ENCODE peak calls at places on chromosome 10, in five cellular contexts. One of them, this sample, is unnamed.
A peak's percentile ranks its signal among the peaks of the same experiment; 100 is the strongest.

GRCh38 chr10:108629843-108630242 is 1293.5 kb downstream of the XPNPEP1 start:
- DNase-seq in aorta: no peak
- DNase-seq in tibial nerve: no peak
- DNase-seq in cardiac muscle cell: no peak
- DNase-seq in pancreas: no peak
- DNase-seq in this sample: no peak

GRCh38 chr10:132518572-132519381 is 18.8 kb upstream of the INPP5A start:
- DNase-seq in aorta: peak; percentile 74
- DNase-seq in tibial nerve: peak; percentile 43
- DNase-seq in cardiac muscle cell: peak; percentile 80
- DNase-seq in pancreas: peak; percentile 94
- DNase-seq in this sample: peak; percentile 61

GRCh38 chr10:133041101-133041500 is 46.6 kb upstream of the ADGRA1 start:
- DNase-seq in aorta: no peak
- DNase-seq in tibial nerve: no peak
- DNase-seq in cardiac muscle cell: no peak
- DNase-seq in pancreas: no peak
- DNase-seq in this sample: no peak

GRCh38 chr10:76432274-76433012 is 1001.0 kb downstream of the LRMDA start:
- DNase-seq in aorta: no peak
- DNase-seq in tibial nerve: no peak
- DNase-seq in cardiac muscle cell: peak; percentile 40
- DNase-seq in pancreas: no peak
- DNase-seq in this sample: no peak

GRCh38 chr10:62707810-62708209 is 96.7 kb upstream of the ADO start:
- DNase-seq in aorta: no peak
- DNase-seq in tibial nerve: no peak
- DNase-seq in cardiac muscle cell: no peak
- DNase-seq in pancreas: no peak
- DNase-seq in this sample: no peak

GRCh38 chr10:117214401-117214800 is 17.1 kb downstream of the KCNK18 start:
- DNase-seq in aorta: no peak
- DNase-seq in tibial nerve: no peak
- DNase-seq in cardiac muscle cell: no peak
- DNase-seq in pancreas: no peak
- DNase-seq in this sample: no peak

GRCh38 chr10:14556285-14556956 is 218.3 kb downstream of the FAM107B start:
- DNase-seq in aorta: no peak
- DNase-seq in tibial nerve: no peak
- DNase-seq in cardiac muscle cell: peak; percentile 52
- DNase-seq in pancreas: no peak
- DNase-seq in this sample: no peak

GRCh38 chr10:88474884-88475844 is 108.0 kb downstream of the RNLS start:
- DNase-seq in aorta: no peak
- DNase-seq in tibial nerve: no peak
- DNase-seq in cardiac muscle cell: no peak
- DNase-seq in pancreas: no peak
- DNase-seq in this sample: no peak

GRCh38 chr10:4622374-4622773 is 203.6 kb upstream of the AKR1E2 start:
- DNase-seq in aorta: no peak
- DNase-seq in tibial nerve: no peak
- DNase-seq in cardiac muscle cell: no peak
- DNase-seq in pancreas: no peak
- DNase-seq in this sample: no peak

GRCh38 chr10:125172694-125173093 is 12.3 kb upstream of the CTBP2 start:
- DNase-seq in aorta: no peak
- DNase-seq in tibial nerve: no peak
- DNase-seq in cardiac muscle cell: no peak
- DNase-seq in pancreas: no peak
- DNase-seq in this sample: no peak

GRCh38 chr10:43342279-43343125 is 28.9 kb upstream of the FXYD4 start:
- DNase-seq in aorta: no peak
- DNase-seq in tibial nerve: no peak
- DNase-seq in cardiac muscle cell: no peak
- DNase-seq in pancreas: no peak
- DNase-seq in this sample: no peak

GRCh38 chr10:93437946-93438795 is 44.0 kb downstream of the MYOF start:
- DNase-seq in aorta: no peak
- DNase-seq in tibial nerve: no peak
- DNase-seq in cardiac muscle cell: no peak
- DNase-seq in pancreas: no peak
- DNase-seq in this sample: no peak
- H3K27ac ChIP-seq in aorta: peak overlapping the region; percentile 100
- H3K27ac ChIP-seq in tibial nerve: peak overlapping the region; percentile 98
- H3K27ac ChIP-seq in cardiac muscle cell: peak overlapping the region; percentile 96
- H3K27ac ChIP-seq in pancreas: peak overlapping the region; percentile 90
- H3K27ac ChIP-seq in this sample: no peak overlapping the region

GRCh38 chr10:15789793-15790525 is 70.2 kb upstream of the ITGA8 start:
- DNase-seq in aorta: no peak
- DNase-seq in tibial nerve: no peak
- DNase-seq in cardiac muscle cell: no peak
- DNase-seq in pancreas: no peak
- DNase-seq in this sample: no peak

GRCh38 chr10:15793664-15794063 is 66.6 kb downstream of the MINDY3 start:
- DNase-seq in aorta: no peak
- DNase-seq in tibial nerve: no peak
- DNase-seq in cardiac muscle cell: no peak
- DNase-seq in pancreas: no peak
- DNase-seq in this sample: no peak

GRCh38 chr10:15792777-15793176 is 67.5 kb downstream of the MINDY3 start:
- DNase-seq in aorta: no peak
- DNase-seq in tibial nerve: no peak
- DNase-seq in cardiac muscle cell: no peak
- DNase-seq in pancreas: no peak
- DNase-seq in this sample: no peak

GRCh38 chr10:15794569-15794968 is 65.7 kb downstream of the MINDY3 start:
- DNase-seq in aorta: no peak
- DNase-seq in tibial nerve: no peak
- DNase-seq in cardiac muscle cell: no peak
- DNase-seq in pancreas: no peak
- DNase-seq in this sample: no peak

GRCh38 chr10:15791816-15792524 is 68.3 kb downstream of the MINDY3 start:
- DNase-seq in aorta: peak; percentile 71
- DNase-seq in tibial nerve: no peak
- DNase-seq in cardiac muscle cell: peak; percentile 32
- DNase-seq in pancreas: no peak
- DNase-seq in this sample: no peak
- H3K4me3 ChIP-seq in aorta: no peak overlapping the region
- H3K4me3 ChIP-seq in tibial nerve: no peak overlapping the region
- H3K4me3 ChIP-seq in cardiac muscle cell: no peak overlapping the region
- H3K4me3 ChIP-seq in pancreas: no peak overlapping the region
- H3K4me3 ChIP-seq in this sample: no peak overlapping the region

GRCh38 chr10:87059401-87059800 is 35.2 kb downstream of the GLUD1 start:
- DNase-seq in aorta: no peak
- DNase-seq in tibial nerve: no peak
- DNase-seq in cardiac muscle cell: no peak
- DNase-seq in pancreas: no peak
- DNase-seq in this sample: no peak

GRCh38 chr10:87053121-87053520 is 33.0 kb downstream of the FAM25A start:
- DNase-seq in aorta: no peak
- DNase-seq in tibial nerve: no peak
- DNase-seq in cardiac muscle cell: no peak
- DNase-seq in pancreas: no peak
- DNase-seq in this sample: no peak

GRCh38 chr10:87058171-87058570 is 36.5 kb downstream of the GLUD1 start:
- DNase-seq in aorta: no peak
- DNase-seq in tibial nerve: no peak
- DNase-seq in cardiac muscle cell: no peak
- DNase-seq in pancreas: no peak
- DNase-seq in this sample: no peak

GRCh38 chr10:87054373-87055295 is 34.5 kb downstream of the FAM25A start:
- DNase-seq in aorta: no peak
- DNase-seq in tibial nerve: no peak
- DNase-seq in cardiac muscle cell: no peak
- DNase-seq in pancreas: no peak
- DNase-seq in this sample: peak; percentile 76

GRCh38 chr10:87053577-87054181 is 33.6 kb downstream of the FAM25A start:
- DNase-seq in aorta: no peak
- DNase-seq in tibial nerve: no peak
- DNase-seq in cardiac muscle cell: no peak
- DNase-seq in pancreas: no peak
- DNase-seq in this sample: no peak
- H3K36me3 ChIP-seq in aorta: peaks cover 2% of the 10 kb centered on the region
- H3K36me3 ChIP-seq in tibial nerve: peaks cover 26% of the 10 kb centered on the region
- H3K36me3 ChIP-seq in cardiac muscle cell: peaks cover 47% of the 10 kb centered on the region
- H3K36me3 ChIP-seq in pancreas: peaks cover 4% of the 10 kb centered on the region
- H3K36me3 ChIP-seq in this sample: peaks cover 74% of the 10 kb centered on the region

GRCh38 chr10:96380821-96381220 is 22.0 kb upstream of the OPALIN start:
- DNase-seq in aorta: no peak
- DNase-seq in tibial nerve: no peak
- DNase-seq in cardiac muscle cell: no peak
- DNase-seq in pancreas: no peak
- DNase-seq in this sample: no peak

GRCh38 chr10:96376483-96376882 is 17.7 kb upstream of the OPALIN start:
- DNase-seq in aorta: no peak
- DNase-seq in tibial nerve: no peak
- DNase-seq in cardiac muscle cell: no peak
- DNase-seq in pancreas: no peak
- DNase-seq in this sample: no peak

GRCh38 chr10:96377816-96378294 is 19.1 kb upstream of the OPALIN start:
- DNase-seq in aorta: no peak
- DNase-seq in tibial nerve: no peak
- DNase-seq in cardiac muscle cell: no peak
- DNase-seq in pancreas: no peak
- DNase-seq in this sample: no peak

GRCh38 chr10:96378741-96379140 is 19.9 kb upstream of the OPALIN start:
- DNase-seq in aorta: no peak
- DNase-seq in tibial nerve: no peak
- DNase-seq in cardiac muscle cell: no peak
- DNase-seq in pancreas: no peak
- DNase-seq in this sample: no peak

GRCh38 chr10:96379758-96380157 is 21.0 kb upstream of the OPALIN start:
- DNase-seq in aorta: no peak
- DNase-seq in tibial nerve: no peak
- DNase-seq in cardiac muscle cell: no peak
- DNase-seq in pancreas: no peak
- DNase-seq in this sample: no peak
- H3K27ac ChIP-seq in aorta: no peak overlapping the region
- H3K27ac ChIP-seq in tibial nerve: no peak overlapping the region
- H3K27ac ChIP-seq in cardiac muscle cell: no peak overlapping the region
- H3K27ac ChIP-seq in pancreas: no peak overlapping the region
- H3K27ac ChIP-seq in this sample: no peak overlapping the region

This sample was measured in WERI-Rb-1.